ENCODE peak calls at places on chromosomes 13 and 19, in five cellular contexts. F is astrocyte of the cerebellum, N is cardiac fibroblast, Y is ovary, C is heart left ventricle. D is an unnamed sample.

GRCh38 chr13:84959818-84960217 is 839.4 kb downstream of the SLITRK6 start:
- DNase-seq in Y (no peak), C (no peak), N (no peak), F (no peak), D (no peak)

GRCh38 chr13:51000058-51000457 is 90.5 kb downstream of the RNASEH2B start:
- DNase-seq in Y (no peak), C (no peak), F (no peak), N (no peak), D (no peak)

GRCh38 chr19:35224681-35225604 is 3.6 kb downstream of the FAM187B start:
- DNase-seq in F (no peak), C (no peak), N (no peak), Y (no peak), D (no peak)

GRCh38 chr13:95568131-95568530 is 15.6 kb downstream of the CLDN10 start:
- DNase-seq in F (no peak), C (no peak), Y (no peak), N (no peak), D (no peak)

GRCh38 chr13:28628250-28628649 is 30.7 kb upstream of the POMP start:
- DNase-seq in N (no peak), F (no peak), Y (no peak), C (no peak), D (no peak)

GRCh38 chr13:103195762-103196161 is 129.5 kb upstream of the SLC10A2 start:
- DNase-seq in F (no peak), N (no peak), C (no peak), Y (no peak), D (no peak)

GRCh38 chr13:74452881-74453280 is 318.7 kb upstream of the KLF12 start:
- DNase-seq in F (no peak), C (no peak), Y (no peak), N (no peak), D (no peak)

GRCh38 chr13:74966814-74967213 is 515.2 kb downstream of the TBC1D4 start:
- DNase-seq in C (peak; percentile 21), N (peak; percentile 60), Y (no peak), F (no peak), D (peak; percentile 69)

GRCh38 chr13:22074403-22074802 is 403.5 kb downstream of the FGF9 start:
- DNase-seq in F (no peak), Y (no peak), C (no peak), N (no peak), D (no peak)

GRCh38 chr13:89695343-89696257 is 1651.9 kb upstream of the MIR17HG start:
- DNase-seq in N (peak; percentile 63), F (peak; percentile 34), Y (no peak), C (no peak), D (peak; percentile 69)

GRCh38 chr13:98187862-98188261 is 10.8 kb upstream of the RNF113B start:
- DNase-seq in N (no peak), Y (no peak), C (no peak), F (no peak), D (no peak)

GRCh38 chr19:36128392-36128736 is 11.5 kb upstream of the CAPNS1 start:
- DNase-seq in F (no peak), N (no peak), C (no peak), Y (no peak), D (no peak)

GRCh38 chr19:35844482-35845214 is 7.7 kb downstream of the NPHS1 start:
- DNase-seq in C (no peak), F (no peak), N (no peak), Y (no peak), D (no peak)

GRCh38 chr13:112616586-112617381 is 28.8 kb upstream of the TUBGCP3 start:
- DNase-seq in C (no peak), N (peak; percentile 64), F (no peak), Y (no peak), D (peak; percentile 61)

GRCh38 chr19:12035220-12036172 is at the start of gene ZNF433:
- DNase-seq in C (peak; percentile 97), F (peak; percentile 40), Y (peak; percentile 94), N (peak; percentile 86), D (peak; percentile 85)

GRCh38 chr19:12034610-12035009 is 869 bp downstream of the ZNF433 start:
- DNase-seq in F (no peak), N (peak; percentile 16), Y (no peak), C (no peak), D (peak; percentile 31)

GRCh38 chr19:12034196-12034595 is 1.3 kb downstream of the ZNF433 start:
- DNase-seq in Y (no peak), F (no peak), C (no peak), N (peak; percentile 4), D (no peak)
- H3K4me3 ChIP-seq in Y (no peak overlapping the region), F (peak overlapping the region; percentile 86), C (peak overlapping the region; percentile 77), N (peak overlapping the region; percentile 87), D (no peak overlapping the region)

GRCh38 chr19:18426416-18426767 is 7.2 kb downstream of the SSBP4 start:
- DNase-seq in F (no peak), N (no peak), Y (peak; percentile 40), C (no peak), D (no peak)

GRCh38 chr19:18423258-18424020 is 4.2 kb downstream of the SSBP4 start:
- DNase-seq in Y (no peak), N (no peak), C (no peak), F (no peak), D (no peak)

GRCh38 chr19:18424122-18424889 is 5.1 kb downstream of the SSBP4 start:
- DNase-seq in F (no peak), C (no peak), N (no peak), Y (no peak), D (no peak)

GRCh38 chr19:18425515-18426415 is 6.6 kb downstream of the SSBP4 start:
- DNase-seq in F (no peak), N (peak; percentile 74), C (peak; percentile 82), Y (peak; percentile 75), D (peak; percentile 55)

GRCh38 chr19:18424890-18425514 is 5.8 kb downstream of the SSBP4 start:
- DNase-seq in C (no peak), F (no peak), Y (peak; percentile 42), N (no peak), D (no peak)
- TF ChIP-seq CTCF in C (no peak), F (no peak), Y (no peak), N (no peak), D (no peak)

DNA sequence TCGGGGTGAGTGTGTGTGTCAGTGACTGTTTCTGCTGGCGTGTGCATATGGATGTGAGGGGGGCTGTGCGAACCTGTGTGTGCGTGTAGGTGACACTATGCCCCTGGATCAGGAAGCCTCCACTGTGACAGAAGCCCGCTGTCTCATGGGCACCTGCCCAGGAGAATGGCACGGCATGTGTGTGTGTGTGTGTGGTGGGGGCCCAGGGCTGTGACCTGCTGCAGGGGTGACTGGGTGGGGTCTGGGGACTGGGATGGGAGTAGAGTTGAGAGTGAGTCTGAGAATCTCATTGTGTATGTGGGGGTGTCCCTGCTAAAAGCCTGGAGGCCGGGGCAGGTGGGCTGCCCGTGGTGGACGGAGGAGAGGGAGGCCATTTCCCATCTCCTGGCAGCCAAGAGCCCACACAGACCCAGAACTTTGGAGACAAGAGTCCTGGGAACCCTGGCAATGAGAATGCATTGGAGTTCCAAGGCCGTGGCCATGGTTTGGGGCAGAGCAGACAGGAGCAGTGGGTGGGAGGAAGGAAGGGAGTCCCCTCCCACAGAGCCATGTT is 6.4 kb upstream of the TPM4 start:
- DNase-seq in F (no peak), N (no peak), C (no peak), Y (no peak), D (no peak)
- H3K4me3 ChIP-seq in F (peak overlapping the region; percentile 46), N (peak overlapping the region; percentile 0), C (no peak overlapping the region), Y (peak overlapping the region; percentile 65), D (no peak overlapping the region)

GRCh38 chr13:70960841-70961443 is 852.7 kb upstream of the KLHL1 start:
- DNase-seq in F (peak; percentile 42), Y (no peak), N (peak; percentile 48), C (no peak), D (peak; percentile 68)

GRCh38 chr13:70967564-70967963 is 859.3 kb upstream of the KLHL1 start:
- DNase-seq in N (no peak), C (no peak), Y (no peak), F (no peak), D (no peak)

GRCh38 chr13:70959376-70959775 is 851.1 kb upstream of the KLHL1 start:
- DNase-seq in C (no peak), F (no peak), Y (no peak), N (no peak), D (peak; percentile 2)

GRCh38 chr13:70964124-70964523 is 855.9 kb upstream of the KLHL1 start:
- DNase-seq in C (no peak), F (no peak), Y (no peak), N (no peak), D (peak; percentile 34)
- TF ChIP-seq CTCF in C (no peak), F (no peak), Y (no peak), N (peak; percentile 11), D (peak; percentile 48)

DNA sequence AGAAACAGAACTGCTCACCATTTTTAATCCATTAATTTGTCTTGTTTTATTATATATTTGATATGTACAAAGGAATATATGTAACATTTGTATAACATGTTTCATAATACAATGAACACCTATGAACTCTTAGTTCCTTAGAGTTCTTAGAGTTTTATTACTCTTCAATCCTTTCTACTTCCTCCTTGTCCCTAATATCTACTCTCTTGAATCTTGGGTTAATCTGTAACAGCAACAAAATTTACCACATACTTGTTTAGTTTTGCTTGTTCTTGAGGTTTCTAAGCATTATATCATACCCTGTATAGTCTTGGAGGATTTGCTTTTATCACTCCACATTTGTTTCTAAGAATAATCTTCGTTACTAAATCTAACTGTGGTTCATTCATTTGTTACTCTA is 151.4 kb downstream of the PDS5B start:
- DNase-seq in N (no peak), C (no peak), Y (no peak), F (no peak), D (no peak)
- H3K4me3 ChIP-seq in N (peak overlapping the region; percentile 27), C (peak overlapping the region; percentile 36), Y (no peak overlapping the region), F (no peak overlapping the region), D (no peak overlapping the region)

GRCh38 chr19:51711702-51712101 is 12.1 kb downstream of the HAS1 start:
- DNase-seq in F (no peak), Y (no peak), N (no peak), C (no peak), D (no peak)

GRCh38 chr19:51710163-51710562 is 13.6 kb downstream of the HAS1 start:
- DNase-seq in F (no peak), Y (no peak), N (no peak), C (no peak), D (no peak)

GRCh38 chr19:51714848-51715247 is 8.9 kb downstream of the HAS1 start:
- DNase-seq in N (peak; percentile 59), Y (no peak), C (no peak), F (no peak), D (no peak)

GRCh38 chr19:51713319-51714285 is 10.2 kb downstream of the HAS1 start:
- DNase-seq in F (no peak), C (no peak), Y (no peak), N (no peak), D (no peak)

DNA sequence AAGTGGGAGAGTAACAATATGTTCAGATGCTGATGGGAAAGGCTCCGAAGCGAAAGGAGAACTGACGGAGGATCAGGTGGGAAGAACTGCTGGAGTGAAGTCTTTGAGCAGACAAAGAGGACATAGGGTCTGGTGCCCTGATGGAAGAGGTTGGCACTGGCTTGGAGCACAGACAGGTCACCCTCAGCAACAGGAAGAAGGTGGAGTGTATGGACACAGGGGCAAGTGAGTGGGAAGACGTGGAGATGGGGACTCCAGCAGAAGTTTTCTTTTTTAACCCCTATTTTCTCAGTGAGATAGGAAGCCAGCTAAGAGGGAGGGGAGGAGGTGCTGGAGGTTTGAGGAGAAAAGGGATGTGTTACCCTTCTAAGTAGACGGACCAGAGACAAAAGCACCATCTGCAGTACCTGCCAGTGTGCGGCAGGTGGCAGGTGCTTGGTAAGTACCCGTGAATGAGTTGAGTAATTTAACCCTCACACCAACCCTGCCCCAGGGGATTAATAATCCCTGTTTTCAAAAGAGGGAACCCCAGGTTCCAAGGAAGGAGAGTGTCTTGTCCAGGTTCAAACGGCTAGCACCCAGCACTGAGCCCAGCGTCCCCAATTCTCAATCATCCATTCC is 11.2 kb downstream of the HAS1 start:
- DNase-seq in N (peak; percentile 67), Y (no peak), C (no peak), F (no peak), D (peak; percentile 81)
- TF ChIP-seq CTCF in N (peak; percentile 55), Y (no peak), C (no peak), F (peak; percentile 53), D (peak; percentile 73)